ENCODE peak calls at places on chromosome 2, in four cellular contexts. I is K562, P is GM12878, M is HepG2. K is an unnamed sample.

GRCh38 chr2:119283873-119284331 is 60.3 kb downstream of the STEAP3 start:
- DNase-seq in I (no peak), P (no peak), M (no peak), K (no peak)

GRCh38 chr2:219675206-219675605 is 47.8 kb downstream of the SLC4A3 start:
- DNase-seq in I (no peak), P (no peak), M (no peak), K (no peak)

GRCh38 chr2:18814387-18814786 is 225.0 kb upstream of the NT5C1B start:
- DNase-seq in I (no peak), P (no peak), M (no peak), K (no peak)

GRCh38 chr2:146762786-146763185 is 1082.0 kb upstream of the ACVR2A start:
- DNase-seq in I (no peak), P (no peak), M (no peak), K (no peak)

GRCh38 chr2:19299032-19299431 is 59.4 kb downstream of the OSR1 start:
- DNase-seq in I (no peak), P (no peak), M (no peak), K (no peak)

GRCh38 chr2:72144746-72145657 is 2.7 kb downstream of the CYP26B1 start:
- DNase-seq in I (no peak), P (no peak), M (peak), K (peak)

GRCh38 chr2:118221952-118222594 is 133.8 kb downstream of the INSIG2 start:
- DNase-seq in I (peak), P (no peak), M (peak), K (no peak)

GRCh38 chr2:39851691-39852110 is 72.6 kb upstream of the THUMPD2 start:
- DNase-seq in I (no peak), P (no peak), M (no peak), K (peak)

GRCh38 chr2:55175254-55176093 is 56.6 kb downstream of the CLHC1 start:
- DNase-seq in I (peak), P (no peak), M (peak), K (no peak)

GRCh38 chr2:64192080-64192479 is 47.9 kb upstream of the PELI1 start:
- DNase-seq in I (no peak), P (no peak), M (no peak), K (no peak)

GRCh38 chr2:176158855-176159677 is 2.0 kb downstream of the HOXD3 start:
- DNase-seq in I (no peak), P (no peak), M (no peak), K (no peak)

GRCh38 chr2:231800493-231801091 is 14.3 kb downstream of the COPS7B start:
- DNase-seq in I (peak), P (no peak), M (peak), K (peak)

GRCh38 chr2:8447610-8448221 is 234.1 kb upstream of the ID2 start:
- DNase-seq in I (no peak), P (no peak), M (no peak), K (no peak)

GRCh38 chr2:150750726-150751125 is 263.3 kb upstream of the RND3 start:
- DNase-seq in I (no peak), P (no peak), M (no peak), K (no peak)

DNA sequence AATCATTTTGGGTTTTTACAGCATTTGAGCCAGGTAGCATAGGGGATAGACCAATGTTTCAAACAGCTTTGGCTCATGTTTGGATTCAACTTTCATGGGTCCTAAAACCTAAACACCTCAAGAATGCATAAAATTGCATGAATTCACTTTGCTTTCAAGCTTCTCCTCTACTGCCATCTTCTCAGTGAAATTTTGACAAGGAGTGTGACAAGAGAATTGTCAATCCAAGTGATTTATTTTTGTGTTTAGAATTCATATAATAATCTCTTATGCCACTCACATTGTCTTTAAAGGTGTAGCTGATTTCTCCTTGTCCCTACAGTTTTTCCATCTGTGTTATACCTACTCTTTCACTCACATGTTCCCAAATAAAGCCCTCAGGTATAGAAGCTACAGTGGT is 264.8 kb upstream of the RND3 start:
- DNase-seq in I (no peak), P (no peak), M (no peak), K (no peak)
- TF ChIP-seq CREM in I (no peak), P (no peak), M (no peak), K (no peak)

GRCh38 chr2:32732135-32732534 is 104.3 kb downstream of the TTC27 start:
- DNase-seq in I (no peak), P (no peak), M (no peak), K (no peak)
- TF ChIP-seq MAX in I (no peak), P (no peak), M (no peak), K (no peak)

DNA sequence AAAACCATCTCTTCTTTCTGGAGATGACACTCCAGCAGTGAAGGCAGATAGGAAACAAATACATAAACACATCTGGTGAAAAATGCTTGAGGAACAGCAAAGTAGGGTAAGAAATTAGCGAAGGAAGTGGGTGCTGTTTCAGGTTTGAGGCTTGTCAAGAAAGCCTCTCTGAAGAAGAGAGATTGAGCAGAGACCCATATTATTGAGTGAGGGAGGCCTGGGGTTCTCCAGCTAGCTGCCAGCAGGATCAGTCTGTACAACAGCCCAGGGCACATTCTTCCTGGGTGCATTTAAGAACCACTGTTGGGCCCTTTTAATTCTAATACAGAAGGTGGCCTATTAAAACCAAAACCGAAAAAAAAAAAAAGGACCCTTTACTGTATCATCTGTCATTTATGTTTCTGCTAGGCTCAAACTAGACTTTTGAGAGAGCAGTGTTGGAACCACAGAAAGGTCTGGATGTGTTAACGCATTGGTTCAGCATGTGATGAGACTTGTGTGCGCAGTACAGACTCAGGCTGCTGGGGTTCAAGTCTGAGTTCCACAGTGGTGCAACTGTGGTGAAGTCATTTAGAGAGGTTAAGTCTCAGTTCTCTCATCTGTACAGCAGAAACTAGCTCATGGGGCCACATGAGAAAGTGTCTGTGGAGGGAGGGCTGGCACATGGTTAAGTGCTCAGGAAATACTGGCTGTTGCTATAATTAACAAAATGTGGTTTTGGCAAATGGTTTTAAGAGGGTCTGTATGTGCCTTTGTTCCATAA is 28.9 kb downstream of the MGAT5 start:
- DNase-seq in I (no peak), P (peak), M (no peak), K (no peak)
- TF ChIP-seq CREM in I (no peak), P (peak), M (no peak), K (no peak)

GRCh38 chr2:36560726-36561125 is 37.2 kb downstream of the FEZ2 start:
- DNase-seq in I (no peak), P (no peak), M (no peak), K (no peak)

GRCh38 chr2:36562973-36563532 is 34.9 kb downstream of the FEZ2 start:
- DNase-seq in I (no peak), P (no peak), M (peak), K (no peak)

GRCh38 chr2:36562245-36562644 is 35.7 kb downstream of the FEZ2 start:
- DNase-seq in I (no peak), P (no peak), M (no peak), K (no peak)

GRCh38 chr2:36559221-36559942 is 38.6 kb downstream of the FEZ2 start:
- DNase-seq in I (no peak), P (no peak), M (no peak), K (no peak)

DNA sequence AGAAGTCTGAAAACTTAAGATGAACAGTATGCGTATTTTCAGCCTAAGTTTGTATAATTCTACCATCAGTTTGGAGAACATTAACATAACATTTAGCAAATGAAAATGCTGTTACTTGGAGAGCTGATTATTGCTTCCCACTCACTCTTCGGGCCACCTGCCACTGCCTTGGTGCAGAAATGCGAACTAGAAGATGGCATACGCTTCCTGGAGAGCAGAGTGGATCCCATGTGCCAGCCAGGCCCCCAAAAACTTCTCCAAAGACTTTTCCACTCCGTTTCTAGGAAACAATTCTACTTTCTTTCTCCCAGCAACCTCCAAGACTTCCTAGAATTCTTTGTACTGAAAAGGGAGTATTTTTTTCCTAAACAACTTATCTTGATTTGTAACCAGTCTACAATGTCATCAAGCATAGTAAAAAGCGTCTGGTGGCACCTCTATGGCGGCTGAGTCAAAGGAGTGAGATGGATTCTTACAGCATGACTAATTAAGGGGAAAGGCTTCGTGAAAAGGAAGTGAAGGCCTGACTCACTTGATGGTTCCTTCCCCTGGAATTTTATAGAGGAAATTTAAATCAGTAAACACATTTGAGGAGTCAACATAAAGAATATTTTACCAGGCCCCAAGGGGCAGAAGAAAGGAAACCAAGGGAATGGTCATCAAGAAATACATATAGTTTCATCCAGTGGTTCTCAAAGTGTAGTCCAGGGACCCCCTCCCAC is 36.6 kb downstream of the FEZ2 start:
- DNase-seq in I (no peak), P (no peak), M (peak), K (no peak)
- TF ChIP-seq MAX in I (no peak), P (no peak), M (no peak), K (no peak)